ENCODE peak calls at places on chromosomes 16 and 17, in six cellular contexts. Y is H1, K is mesendoderm, O is IMR-90, G is neuronal stem cell, P is H9. Q is an unnamed sample.

GRCh38 chr17:83056583-83057396 is 22.6 kb upstream of the METRNL start:
- DNase-seq in Y (peak; percentile 41), K (no peak), O (no peak), G (no peak), P (peak; percentile 28), Q (no peak)

GRCh38 chr17:30854146-30854545 is 22.4 kb downstream of the ATAD5 start:
- DNase-seq in Y (no peak), K (no peak), O (no peak), G (no peak), P (no peak), Q (no peak)

GRCh38 chr16:89054714-89055113 is 38.9 kb upstream of the ACSF3 start:
- DNase-seq in Y (no peak), K (no peak), O (no peak), G (no peak), P (no peak), Q (no peak)

GRCh38 chr16:23742761-23743160 is 12.1 kb upstream of the CHP2 start:
- DNase-seq in Y (no peak), K (peak; percentile 9), O (no peak), G (no peak), P (no peak), Q (no peak)

GRCh38 chr16:49460786-49461470 is 87.3 kb downstream of the C16orf78 start:
- DNase-seq in Y (peak; percentile 22), K (no peak), O (no peak), G (no peak), P (peak; percentile 14), Q (no peak)

GRCh38 chr16:2839650-2840450 is 9.7 kb downstream of the ZG16B start:
- DNase-seq in Y (no peak), K (no peak), O (no peak), G (no peak), P (no peak), Q (no peak)

GRCh38 chr17:67420994-67421393 is 43.9 kb downstream of the PITPNC1 start:
- DNase-seq in Y (no peak), K (no peak), O (no peak), G (no peak), P (no peak), Q (no peak)

GRCh38 chr17:72591500-72592241 is 470.9 kb downstream of the SOX9 start:
- DNase-seq in Y (peak; percentile 60), K (peak; percentile 14), O (no peak), G (peak; percentile 45), P (peak; percentile 63), Q (peak; percentile 27)

GRCh38 chr16:56600398-56600999 is 7.9 kb upstream of the MT2A start:
- DNase-seq in Y (no peak), K (peak; percentile 55), O (peak; percentile 66), G (no peak), P (no peak), Q (peak; percentile 37)

GRCh38 chr17:79988163-79988971 is 47.3 kb downstream of the TBC1D16 start:
- DNase-seq in Y (no peak), K (no peak), O (peak; percentile 89), G (no peak), P (no peak), Q (no peak)

GRCh38 chr17:10349403-10349802 is 23.4 kb downstream of the MYH13 start:
- DNase-seq in Y (peak; percentile 71), K (peak; percentile 58), O (no peak), G (no peak), P (peak; percentile 66), Q (peak; percentile 42)

GRCh38 chr17:8173871-8174322 is 2.3 kb downstream of the TMEM107 start:
- DNase-seq in Y (no peak), K (no peak), O (no peak), G (no peak), P (no peak), Q (no peak)

GRCh38 chr17:68972119-68972704 is 17.0 kb upstream of the ABCA8 start:
- DNase-seq in Y (no peak), K (peak; percentile 32), O (peak; percentile 36), G (peak; percentile 15), P (no peak), Q (no peak)

GRCh38 chr17:45132302-45132568 is at the start of gene PLCD3:
- DNase-seq in Y (no peak), K (no peak), O (no peak), G (no peak), P (no peak), Q (no peak)
- H2AK5ac ChIP-seq in Y (no peak within 1 kb of the TSS), K (no peak within 1 kb of the TSS), O (peak within 1 kb of the TSS; percentile 90), G (peak within 1 kb of the TSS; percentile 97), P (no peak within 1 kb of the TSS), Q (no peak within 1 kb of the TSS)

GRCh38 chr16:86577314-86577971 is 906 bp upstream of the FOXL1 start:
- DNase-seq in Y (no peak), K (peak; percentile 29), O (peak; percentile 96), G (no peak), P (peak; percentile 45), Q (no peak)

GRCh38 chr16:86575095-86575685 is 3.2 kb upstream of the FOXL1 start:
- DNase-seq in Y (no peak), K (peak; percentile 46), O (no peak), G (no peak), P (no peak), Q (no peak)

GRCh38 chr16:86576591-86577313 is 1.6 kb upstream of the FOXL1 start:
- DNase-seq in Y (peak; percentile 63), K (peak; percentile 11), O (no peak), G (no peak), P (no peak), Q (no peak)

GRCh38 chr16:86574646-86575045 is 3.7 kb upstream of the FOXL1 start:
- DNase-seq in Y (no peak), K (no peak), O (no peak), G (no peak), P (no peak), Q (no peak)

DNA sequence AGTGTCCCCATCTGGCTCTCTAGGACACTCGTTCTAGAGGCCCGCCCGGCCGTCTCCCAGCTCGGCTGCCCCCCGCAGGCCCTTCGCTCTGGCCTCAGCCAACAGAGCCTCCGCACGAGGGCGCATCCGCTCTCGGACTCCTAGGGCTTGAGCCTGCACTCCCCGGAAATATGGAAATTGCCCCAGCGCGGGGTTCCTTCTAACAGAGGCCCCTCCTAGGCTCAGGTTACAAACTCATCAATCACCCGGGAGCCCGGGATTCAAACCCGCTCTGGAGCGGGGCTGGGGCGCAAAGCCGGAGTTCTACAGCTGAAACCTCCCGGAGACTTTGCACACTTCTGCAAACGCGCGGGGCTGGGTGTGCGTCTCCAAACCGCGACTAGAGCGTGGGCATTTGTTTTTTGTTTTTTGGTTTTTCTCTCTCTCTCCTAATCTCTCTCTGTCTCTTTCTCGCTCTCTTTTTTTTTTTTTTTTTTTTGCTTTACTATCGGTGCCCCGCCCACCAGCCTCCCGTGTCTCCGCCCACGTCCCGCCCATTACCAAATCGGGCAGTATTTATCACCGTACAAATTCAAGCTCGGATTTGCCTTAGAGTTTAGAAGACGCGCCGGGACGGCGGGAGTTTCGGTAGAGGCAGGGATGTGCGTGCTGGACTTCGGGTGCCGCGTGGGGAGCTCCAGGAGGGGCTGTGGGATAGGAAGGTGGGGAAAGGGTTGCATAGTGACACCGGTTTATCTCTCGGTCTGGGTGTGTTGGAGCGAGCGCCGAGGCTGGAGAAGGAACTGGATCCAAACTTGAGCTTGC is 2.4 kb upstream of the FOXL1 start:
- DNase-seq in Y (peak; percentile 89), K (peak; percentile 97), O (peak; percentile 97), G (peak; percentile 89), P (peak; percentile 95), Q (no peak)
- H2AK5ac ChIP-seq in Y (peak overlapping the region; percentile 68), K (no peak overlapping the region), O (peak overlapping the region; percentile 98), G (peak overlapping the region; percentile 66), P (no peak overlapping the region), Q (no peak overlapping the region)

GRCh38 chr17:76716146-76716833 is 5.5 kb upstream of the MXRA7 start:
- DNase-seq in Y (no peak), K (no peak), O (peak; percentile 99), G (no peak), P (no peak), Q (peak; percentile 51)

GRCh38 chr17:76715462-76715830 is 4.7 kb upstream of the MXRA7 start:
- DNase-seq in Y (no peak), K (no peak), O (no peak), G (no peak), P (no peak), Q (no peak)

GRCh38 chr17:76718516-76718915 is 7.8 kb upstream of the MXRA7 start:
- DNase-seq in Y (no peak), K (no peak), O (no peak), G (no peak), P (no peak), Q (no peak)

GRCh38 chr17:76714822-76715461 is 4.2 kb upstream of the MXRA7 start:
- DNase-seq in Y (peak; percentile 92), K (peak; percentile 48), O (peak; percentile 59), G (no peak), P (peak; percentile 61), Q (peak; percentile 63)

GRCh38 chr17:76716834-76717205 is 6.1 kb upstream of the MXRA7 start:
- DNase-seq in Y (no peak), K (no peak), O (peak; percentile 93), G (no peak), P (no peak), Q (peak; percentile 96)
- H2AK5ac ChIP-seq in Y (no peak overlapping the region), K (no peak overlapping the region), O (peak overlapping the region; percentile 88), G (no peak overlapping the region), P (no peak overlapping the region), Q (no peak overlapping the region)

GRCh38 chr16:62477796-62478195 is 441.6 kb upstream of the CDH8 start:
- DNase-seq in Y (no peak), K (no peak), O (no peak), G (no peak), P (no peak), Q (no peak)

GRCh38 chr16:62478903-62479458 is 442.7 kb upstream of the CDH8 start:
- DNase-seq in Y (no peak), K (no peak), O (no peak), G (no peak), P (no peak), Q (no peak)

GRCh38 chr16:62475573-62475972 is 439.3 kb upstream of the CDH8 start:
- DNase-seq in Y (no peak), K (peak; percentile 23), O (no peak), G (no peak), P (no peak), Q (no peak)
- H2AK5ac ChIP-seq in Y (no peak overlapping the region), K (no peak overlapping the region), O (no peak overlapping the region), G (no peak overlapping the region), P (no peak overlapping the region), Q (no peak overlapping the region)

GRCh38 chr16:28544998-28545397 is 6.2 kb upstream of the NUPR1 start:
- DNase-seq in Y (no peak), K (no peak), O (no peak), G (no peak), P (no peak), Q (no peak)
- H2AK5ac ChIP-seq in Y (no peak overlapping the region), K (no peak overlapping the region), O (no peak overlapping the region), G (no peak overlapping the region), P (no peak overlapping the region), Q (no peak overlapping the region)